ENCODE peak calls at places on chromosome 4, in nine cellular contexts. One of them, this sample, is unnamed.

GRCh38 chr4:118329849-118330248 is 23.0 kb downstream of the PRSS12 start:
- DNase-seq in fibroblast of pulmonary artery: no peak
- DNase-seq in astrocyte of the spinal cord: no peak
- DNase-seq in tibial artery: no peak
- DNase-seq in body of pancreas: no peak
- DNase-seq in SJSA1: no peak
- DNase-seq in fibroblast of mammary gland: no peak
- DNase-seq in MG63: no peak
- DNase-seq in HFF-Myc: no peak
- DNase-seq in this sample: no peak

GRCh38 chr4:1010522-1011021 is 854 bp upstream of the FGFRL1 start:
- DNase-seq in SJSA1: peak
- DNase-seq in HFF-Myc: no peak
- DNase-seq in MG63: no peak
- DNase-seq in fibroblast of mammary gland: peak
- DNase-seq in fibroblast of pulmonary artery: peak
- DNase-seq in astrocyte of the spinal cord: peak
- DNase-seq in tibial artery: peak
- DNase-seq in body of pancreas: peak
- DNase-seq in this sample: peak

GRCh38 chr4:149121015-149121404 is 678.8 kb upstream of the NR3C2 start:
- DNase-seq in astrocyte of the spinal cord: no peak
- DNase-seq in fibroblast of pulmonary artery: no peak
- DNase-seq in SJSA1: no peak
- DNase-seq in fibroblast of mammary gland: no peak
- DNase-seq in tibial artery: no peak
- DNase-seq in body of pancreas: no peak
- DNase-seq in MG63: no peak
- DNase-seq in HFF-Myc: no peak
- DNase-seq in this sample: no peak

GRCh38 chr4:142961866-142962265 is 115.8 kb upstream of the INPP4B start:
- DNase-seq in HFF-Myc: no peak
- DNase-seq in MG63: no peak
- DNase-seq in fibroblast of pulmonary artery: no peak
- DNase-seq in tibial artery: no peak
- DNase-seq in astrocyte of the spinal cord: no peak
- DNase-seq in fibroblast of mammary gland: no peak
- DNase-seq in body of pancreas: no peak
- DNase-seq in SJSA1: no peak
- DNase-seq in this sample: peak

GRCh38 chr4:113435893-113436292 is 325.6 kb downstream of the CAMK2D start:
- DNase-seq in SJSA1: peak
- DNase-seq in HFF-Myc: peak
- DNase-seq in tibial artery: no peak
- DNase-seq in body of pancreas: no peak
- DNase-seq in astrocyte of the spinal cord: peak
- DNase-seq in fibroblast of mammary gland: peak
- DNase-seq in MG63: peak
- DNase-seq in fibroblast of pulmonary artery: peak
- DNase-seq in this sample: peak

GRCh38 chr4:95556460-95556859 is 7.7 kb upstream of the UNC5C start:
- DNase-seq in MG63: no peak
- DNase-seq in fibroblast of pulmonary artery: peak
- DNase-seq in tibial artery: no peak
- DNase-seq in fibroblast of mammary gland: no peak
- DNase-seq in astrocyte of the spinal cord: no peak
- DNase-seq in SJSA1: no peak
- DNase-seq in HFF-Myc: no peak
- DNase-seq in body of pancreas: no peak
- DNase-seq in this sample: no peak

GRCh38 chr4:124854968-124855367 is 142.4 kb upstream of the ANKRD50 start:
- DNase-seq in body of pancreas: no peak
- DNase-seq in HFF-Myc: no peak
- DNase-seq in fibroblast of mammary gland: peak
- DNase-seq in astrocyte of the spinal cord: peak
- DNase-seq in tibial artery: no peak
- DNase-seq in SJSA1: no peak
- DNase-seq in fibroblast of pulmonary artery: peak
- DNase-seq in MG63: no peak
- DNase-seq in this sample: peak

GRCh38 chr4:114364857-114365256 is 233.8 kb upstream of the UGT8 start:
- DNase-seq in fibroblast of mammary gland: peak
- DNase-seq in astrocyte of the spinal cord: peak
- DNase-seq in body of pancreas: no peak
- DNase-seq in fibroblast of pulmonary artery: peak
- DNase-seq in tibial artery: no peak
- DNase-seq in HFF-Myc: peak
- DNase-seq in SJSA1: peak
- DNase-seq in MG63: peak
- DNase-seq in this sample: peak

GRCh38 chr4:70183168-70183939 is 12.2 kb upstream of the ODAM start:
- DNase-seq in tibial artery: no peak
- DNase-seq in SJSA1: peak
- DNase-seq in body of pancreas: peak
- DNase-seq in astrocyte of the spinal cord: peak
- DNase-seq in fibroblast of mammary gland: peak
- DNase-seq in fibroblast of pulmonary artery: peak
- DNase-seq in MG63: peak
- DNase-seq in HFF-Myc: no peak
- DNase-seq in this sample: peak

GRCh38 chr4:115272185-115272584 is 158.8 kb upstream of the NDST4 start:
- DNase-seq in fibroblast of mammary gland: no peak
- DNase-seq in MG63: no peak
- DNase-seq in SJSA1: no peak
- DNase-seq in astrocyte of the spinal cord: no peak
- DNase-seq in fibroblast of pulmonary artery: no peak
- DNase-seq in HFF-Myc: no peak
- DNase-seq in body of pancreas: no peak
- DNase-seq in tibial artery: no peak
- DNase-seq in this sample: no peak

GRCh38 chr4:177574446-177574845 is 132.2 kb upstream of the AGA start:
- DNase-seq in HFF-Myc: no peak
- DNase-seq in astrocyte of the spinal cord: peak
- DNase-seq in fibroblast of mammary gland: peak
- DNase-seq in SJSA1: no peak
- DNase-seq in body of pancreas: no peak
- DNase-seq in fibroblast of pulmonary artery: peak
- DNase-seq in MG63: peak
- DNase-seq in tibial artery: no peak
- DNase-seq in this sample: no peak

GRCh38 chr4:8552024-8552423 is 28.2 kb upstream of the GPR78 start:
- DNase-seq in fibroblast of mammary gland: no peak
- DNase-seq in fibroblast of pulmonary artery: no peak
- DNase-seq in body of pancreas: no peak
- DNase-seq in MG63: no peak
- DNase-seq in SJSA1: no peak
- DNase-seq in astrocyte of the spinal cord: no peak
- DNase-seq in tibial artery: peak
- DNase-seq in HFF-Myc: no peak
- DNase-seq in this sample: no peak

GRCh38 chr4:40307627-40308497 is 27.3 kb upstream of the CHRNA9 start:
- DNase-seq in fibroblast of mammary gland: no peak
- DNase-seq in body of pancreas: no peak
- DNase-seq in SJSA1: no peak
- DNase-seq in astrocyte of the spinal cord: no peak
- DNase-seq in HFF-Myc: no peak
- DNase-seq in fibroblast of pulmonary artery: no peak
- DNase-seq in tibial artery: no peak
- DNase-seq in MG63: no peak
- DNase-seq in this sample: no peak

GRCh38 chr4:89640620-89641366 is 196.2 kb downstream of the SNCA start:
- DNase-seq in SJSA1: no peak
- DNase-seq in astrocyte of the spinal cord: peak
- DNase-seq in fibroblast of mammary gland: peak
- DNase-seq in HFF-Myc: peak
- DNase-seq in body of pancreas: peak
- DNase-seq in fibroblast of pulmonary artery: peak
- DNase-seq in tibial artery: no peak
- DNase-seq in MG63: peak
- DNase-seq in this sample: peak

GRCh38 chr4:57966987-57967760 is 857.0 kb upstream of the IGFBP7 start:
- DNase-seq in fibroblast of pulmonary artery: no peak
- DNase-seq in SJSA1: no peak
- DNase-seq in body of pancreas: no peak
- DNase-seq in astrocyte of the spinal cord: no peak
- DNase-seq in tibial artery: no peak
- DNase-seq in HFF-Myc: no peak
- DNase-seq in fibroblast of mammary gland: no peak
- DNase-seq in MG63: no peak
- DNase-seq in this sample: no peak

GRCh38 chr4:42397256-42397634 is at the start of gene SHISA3:
- DNase-seq in body of pancreas: no peak
- DNase-seq in fibroblast of mammary gland: peak
- DNase-seq in fibroblast of pulmonary artery: peak
- DNase-seq in MG63: peak
- DNase-seq in tibial artery: no peak
- DNase-seq in SJSA1: peak
- DNase-seq in HFF-Myc: no peak
- DNase-seq in astrocyte of the spinal cord: peak
- DNase-seq in this sample: no peak

GRCh38 chr4:48483006-48483776 is at the start of gene SLC10A4:
- DNase-seq in HFF-Myc: no peak
- DNase-seq in fibroblast of mammary gland: no peak
- DNase-seq in tibial artery: no peak
- DNase-seq in SJSA1: no peak
- DNase-seq in body of pancreas: no peak
- DNase-seq in astrocyte of the spinal cord: no peak
- DNase-seq in fibroblast of pulmonary artery: no peak
- DNase-seq in MG63: peak
- DNase-seq in this sample: no peak

GRCh38 chr4:184801781-184802180 is 24.0 kb downstream of the ACSL1 start:
- DNase-seq in body of pancreas: no peak
- DNase-seq in MG63: peak
- DNase-seq in SJSA1: no peak
- DNase-seq in tibial artery: peak
- DNase-seq in HFF-Myc: no peak
- DNase-seq in fibroblast of pulmonary artery: no peak
- DNase-seq in fibroblast of mammary gland: peak
- DNase-seq in astrocyte of the spinal cord: peak
- DNase-seq in this sample: peak
- H3K4me3 ChIP-seq in body of pancreas: no peak
- H3K4me3 ChIP-seq in MG63: no peak
- H3K4me3 ChIP-seq in SJSA1: no peak
- H3K4me3 ChIP-seq in tibial artery: no peak
- H3K4me3 ChIP-seq in HFF-Myc: no peak
- H3K4me3 ChIP-seq in fibroblast of pulmonary artery: no peak
- H3K4me3 ChIP-seq in fibroblast of mammary gland: no peak
- H3K4me3 ChIP-seq in astrocyte of the spinal cord: no peak
- H3K4me3 ChIP-seq in this sample: no peak

GRCh38 chr4:184745747-184746531 is 12.0 kb upstream of the CENPU start:
- DNase-seq in astrocyte of the spinal cord: peak
- DNase-seq in HFF-Myc: peak
- DNase-seq in fibroblast of pulmonary artery: peak
- DNase-seq in tibial artery: peak
- DNase-seq in body of pancreas: peak
- DNase-seq in fibroblast of mammary gland: peak
- DNase-seq in SJSA1: peak
- DNase-seq in MG63: peak
- DNase-seq in this sample: peak
- H3K4me3 ChIP-seq in astrocyte of the spinal cord: no peak
- H3K4me3 ChIP-seq in HFF-Myc: no peak
- H3K4me3 ChIP-seq in fibroblast of pulmonary artery: no peak
- H3K4me3 ChIP-seq in tibial artery: peak
- H3K4me3 ChIP-seq in body of pancreas: no peak
- H3K4me3 ChIP-seq in fibroblast of mammary gland: no peak
- H3K4me3 ChIP-seq in SJSA1: no peak
- H3K4me3 ChIP-seq in MG63: no peak
- H3K4me3 ChIP-seq in this sample: peak

GRCh38 chr4:152976466-152976761 is 40.3 kb downstream of the FHDC1 start:
- DNase-seq in MG63: no peak
- DNase-seq in body of pancreas: no peak
- DNase-seq in fibroblast of pulmonary artery: no peak
- DNase-seq in astrocyte of the spinal cord: no peak
- DNase-seq in tibial artery: peak
- DNase-seq in SJSA1: no peak
- DNase-seq in fibroblast of mammary gland: no peak
- DNase-seq in HFF-Myc: no peak
- DNase-seq in this sample: no peak
- H3K4me3 ChIP-seq in MG63: no peak
- H3K4me3 ChIP-seq in body of pancreas: no peak
- H3K4me3 ChIP-seq in fibroblast of pulmonary artery: no peak
- H3K4me3 ChIP-seq in astrocyte of the spinal cord: no peak
- H3K4me3 ChIP-seq in tibial artery: no peak
- H3K4me3 ChIP-seq in SJSA1: no peak
- H3K4me3 ChIP-seq in fibroblast of mammary gland: no peak
- H3K4me3 ChIP-seq in HFF-Myc: no peak
- H3K4me3 ChIP-seq in this sample: no peak

GRCh38 chr4:120847019-120847582 is 75.4 kb downstream of the PRDM5 start:
- DNase-seq in body of pancreas: no peak
- DNase-seq in fibroblast of mammary gland: no peak
- DNase-seq in HFF-Myc: no peak
- DNase-seq in astrocyte of the spinal cord: no peak
- DNase-seq in tibial artery: no peak
- DNase-seq in MG63: no peak
- DNase-seq in fibroblast of pulmonary artery: no peak
- DNase-seq in SJSA1: no peak
- DNase-seq in this sample: no peak

GRCh38 chr4:120853101-120853940 is 69.2 kb downstream of the PRDM5 start:
- DNase-seq in body of pancreas: no peak
- DNase-seq in MG63: no peak
- DNase-seq in HFF-Myc: no peak
- DNase-seq in SJSA1: no peak
- DNase-seq in fibroblast of pulmonary artery: peak
- DNase-seq in astrocyte of the spinal cord: peak
- DNase-seq in tibial artery: no peak
- DNase-seq in fibroblast of mammary gland: peak
- DNase-seq in this sample: peak

GRCh38 chr4:120855307-120856001 is 67.1 kb downstream of the PRDM5 start:
- DNase-seq in SJSA1: no peak
- DNase-seq in body of pancreas: no peak
- DNase-seq in fibroblast of pulmonary artery: no peak
- DNase-seq in fibroblast of mammary gland: no peak
- DNase-seq in astrocyte of the spinal cord: no peak
- DNase-seq in HFF-Myc: no peak
- DNase-seq in MG63: no peak
- DNase-seq in tibial artery: no peak
- DNase-seq in this sample: no peak

GRCh38 chr4:120844528-120844921 is 78.0 kb downstream of the PRDM5 start:
- DNase-seq in fibroblast of pulmonary artery: no peak
- DNase-seq in MG63: no peak
- DNase-seq in astrocyte of the spinal cord: no peak
- DNase-seq in body of pancreas: no peak
- DNase-seq in HFF-Myc: no peak
- DNase-seq in SJSA1: no peak
- DNase-seq in tibial artery: no peak
- DNase-seq in fibroblast of mammary gland: no peak
- DNase-seq in this sample: no peak

DNA sequence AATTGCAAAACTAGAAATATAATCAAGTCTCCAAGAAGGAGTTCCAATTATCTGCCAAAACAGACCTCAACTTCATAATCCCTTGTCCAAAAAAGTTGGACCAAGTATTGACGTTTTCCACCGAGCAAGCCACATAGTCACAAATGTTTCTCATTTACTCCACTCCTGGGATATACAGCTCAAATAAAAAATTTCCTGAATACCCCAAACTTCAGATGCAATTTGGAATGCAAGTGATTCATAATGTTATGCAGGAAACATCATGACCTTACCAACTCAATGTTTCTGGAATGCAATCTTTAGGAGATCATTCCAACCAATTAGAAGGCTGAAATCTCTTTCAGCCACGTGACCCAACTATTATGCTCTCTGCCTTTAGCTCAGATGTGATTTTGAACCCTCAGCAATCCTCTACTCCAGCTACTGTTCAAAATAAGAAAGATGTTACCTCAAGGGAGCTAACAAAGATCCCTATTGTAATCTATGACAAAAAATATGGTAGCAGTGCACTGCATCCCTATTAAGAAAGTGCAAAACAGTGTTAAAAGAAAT is 72.4 kb downstream of the PRDM5 start:
- DNase-seq in tibial artery: no peak
- DNase-seq in SJSA1: no peak
- DNase-seq in HFF-Myc: peak
- DNase-seq in fibroblast of mammary gland: peak
- DNase-seq in fibroblast of pulmonary artery: peak
- DNase-seq in body of pancreas: no peak
- DNase-seq in MG63: no peak
- DNase-seq in astrocyte of the spinal cord: peak
- DNase-seq in this sample: peak
- H3K4me3 ChIP-seq in tibial artery: no peak
- H3K4me3 ChIP-seq in SJSA1: no peak
- H3K4me3 ChIP-seq in HFF-Myc: no peak
- H3K4me3 ChIP-seq in fibroblast of mammary gland: no peak
- H3K4me3 ChIP-seq in fibroblast of pulmonary artery: no peak
- H3K4me3 ChIP-seq in body of pancreas: no peak
- H3K4me3 ChIP-seq in MG63: no peak
- H3K4me3 ChIP-seq in astrocyte of the spinal cord: no peak
- H3K4me3 ChIP-seq in this sample: no peak

This sample was measured in foreskin fibroblast.